ENCODE peak calls at places on chromosomes 16 and 17, in nine cellular contexts. N is left cardiac atrium; I is stimulated activated CD4-positive, alpha-beta T cell treated with anti-CD3 and anti-CD28 coated beads, Interleukin-15, amount 100 ng/mL, for 48 hours; M is NCI-H1048; S is activated CD4-positive, CD25-positive, alpha-beta regulatory T cell treated with anti-CD3 and anti-CD28 coated beads, Interleukin-2, amount 50 U/mL, for 16 hours; K is BJ; E is activated CD8-positive, alpha-beta memory T cell treated with anti-CD3 and anti-CD28 coated beads for 24 hours; U is OCI-M1; H is NCI-H2107. Y is an unnamed sample.

GRCh38 chr16:13557476-13557875 is 362.5 kb upstream of the ERCC4 start:
- DNase-seq in K (no peak), E (no peak), N (no peak), H (no peak), I (no peak), M (no peak), S (no peak), U (no peak), Y (no peak)

GRCh38 chr17:56887105-56887504 is 26.7 kb downstream of the TRIM25 start:
- DNase-seq in H (no peak), U (no peak), N (no peak), K (no peak), M (no peak), S (no peak), E (no peak), I (no peak), Y (peak; percentile 67)

GRCh38 chr17:6786618-6787017 is 10.6 kb downstream of the FBXO39 start:
- DNase-seq in N (no peak), S (no peak), H (no peak), K (peak; percentile 17), E (no peak), U (no peak), M (no peak), I (no peak), Y (no peak)

GRCh38 chr16:12099451-12100123 is 123.1 kb downstream of the SNX29 start:
- DNase-seq in I (no peak), E (no peak), K (no peak), M (no peak), H (no peak), N (peak; percentile 10), S (no peak), U (no peak), Y (no peak)

GRCh38 chr17:17375826-17376225 is 72.7 kb downstream of the NT5M start:
- DNase-seq in I (no peak), E (no peak), U (no peak), H (no peak), M (no peak), K (no peak), N (no peak), S (no peak), Y (peak; percentile 40)

GRCh38 chr16:50268352-50268751 is 2.0 kb downstream of the ADCY7 start:
- DNase-seq in U (no peak), K (no peak), N (no peak), H (no peak), S (no peak), I (no peak), M (no peak), E (no peak), Y (peak; percentile 14)

GRCh38 chr17:79353548-79353947 is 257.3 kb downstream of the RBFOX3 start:
- DNase-seq in U (no peak), M (no peak), E (no peak), I (no peak), H (no peak), S (no peak), K (no peak), N (peak; percentile 7), Y (no peak)

GRCh38 chr17:43402078-43402477 is 3.3 kb downstream of the ARL4D start:
- DNase-seq in K (no peak), S (no peak), U (no peak), H (no peak), E (no peak), N (no peak), M (no peak), I (no peak), Y (no peak)

GRCh38 chr17:7004398-7005253 is 7.8 kb upstream of the RNASEK start:
- DNase-seq in I (no peak), S (peak; percentile 34), U (peak; percentile 92), K (no peak), H (peak; percentile 40), N (no peak), M (no peak), E (peak; percentile 68), Y (peak; percentile 68)

GRCh38 chr17:57612202-57613071 is 132.7 kb downstream of the CCDC182 start:
- DNase-seq in E (no peak), M (peak; percentile 88), S (no peak), H (peak; percentile 54), I (no peak), N (no peak), K (no peak), U (peak; percentile 49), Y (no peak)

GRCh38 chr17:77352441-77352840 is 211.7 kb downstream of the SEC14L1 start:
- DNase-seq in E (peak; percentile 38), K (no peak), M (no peak), U (no peak), H (no peak), I (no peak), N (no peak), S (no peak), Y (no peak)

GRCh38 chr17:51479303-51479702 is 219.0 kb downstream of the UTP18 start:
- DNase-seq in K (no peak), N (no peak), M (no peak), H (no peak), U (no peak), S (no peak), E (no peak), I (no peak), Y (no peak)

GRCh38 chr17:44637066-44637465 is 19.2 kb upstream of the MEIOC start:
- DNase-seq in U (peak; percentile 25), I (no peak), M (no peak), N (no peak), H (no peak), S (no peak), K (no peak), E (no peak), Y (no peak)

GRCh38 chr17:28937044-28937729 is 14.1 kb downstream of the PHF12 start:
- DNase-seq in K (no peak), U (no peak), M (no peak), S (no peak), N (no peak), I (no peak), E (no peak), H (no peak), Y (peak; percentile 69)

GRCh38 chr17:48489781-48490180 is 41.0 kb downstream of the HOXB1 start:
- DNase-seq in H (no peak), K (no peak), U (no peak), S (no peak), N (no peak), E (no peak), M (no peak), I (no peak), Y (no peak)

GRCh38 chr16:75938818-75939217 is 212.5 kb upstream of the CPHXL start:
- DNase-seq in K (no peak), U (no peak), N (no peak), S (no peak), H (no peak), I (no peak), M (no peak), E (no peak), Y (no peak)

Y was measured in MV-4-11.